ENCODE peak calls at places on chromosomes 6 and 20, in four cellular contexts. B is GM12878, U is K562, V is SK-N-SH. F is an unnamed sample.

GRCh38 chr6:160221423-160221822 is 37.2 kb downstream of the SLC22A2 start:
- DNase-seq in B (peak; percentile 12), U (no peak), V (no peak), F (peak; percentile 13)

GRCh38 chr6:143603474-143603873 is 74.3 kb upstream of the PHACTR2 start:
- DNase-seq in B (no peak), U (no peak), V (no peak), F (no peak)

GRCh38 chr6:91088976-91089375 is 502.1 kb upstream of the MAP3K7 start:
- DNase-seq in B (no peak), U (no peak), V (no peak), F (no peak)

GRCh38 chr6:27812078-27812804 is 100.0 kb downstream of the OR2B2 start:
- DNase-seq in B (no peak), U (no peak), V (no peak), F (peak; percentile 47)

GRCh38 chr20:62755817-62756724 is 40.2 kb upstream of the MRGBP start:
- DNase-seq in B (no peak), U (no peak), V (no peak), F (no peak)

GRCh38 chr20:47216819-47217410 is 139.6 kb downstream of the ZMYND8 start:
- DNase-seq in B (no peak), U (no peak), V (no peak), F (no peak)

GRCh38 chr6:96542702-96543101 is 20.2 kb upstream of the FHL5 start:
- DNase-seq in B (no peak), U (no peak), V (no peak), F (no peak)

GRCh38 chr20:59087829-59088433 is 45.3 kb upstream of the PRELID3B start:
- DNase-seq in B (no peak), U (peak; percentile 77), V (peak; percentile 55), F (peak; percentile 70)

GRCh38 chr6:48084201-48084600 is 26.8 kb downstream of the PTCHD4 start:
- DNase-seq in B (no peak), U (no peak), V (no peak), F (no peak)

GRCh38 chr20:11712611-11713160 is 205.0 kb upstream of the BTBD3 start:
- DNase-seq in B (no peak), U (no peak), V (no peak), F (no peak)

GRCh38 chr6:15249371-15250019 is 3.6 kb downstream of the JARID2 start:
- DNase-seq in B (no peak), U (no peak), V (no peak), F (no peak)

GRCh38 chr20:40230486-40230885 is 458.6 kb downstream of the MAFB start:
- DNase-seq in B (no peak), U (no peak), V (no peak), F (no peak)

GRCh38 chr20:17648306-17648646 is 33.8 kb downstream of the RRBP1 start:
- DNase-seq in B (no peak), U (no peak), V (no peak), F (no peak)

GRCh38 chr6:47034919-47035318 is 7.2 kb downstream of the ADGRF1 start:
- DNase-seq in B (no peak), U (no peak), V (peak; percentile 8), F (no peak)

GRCh38 chr6:155497273-155497672 is 41.6 kb upstream of the NOX3 start:
- DNase-seq in B (no peak), U (no peak), V (no peak), F (no peak)
- TF ChIP-seq NFIC in B (no peak), U (no peak), V (no peak), F (no peak)

GRCh38 chr6:131059486-131059885 is 3.6 kb downstream of the EPB41L2 start:
- DNase-seq in B (no peak), U (no peak), V (no peak), F (no peak)
- H3K9ac ChIP-seq in B (no peak overlapping the region), U (no peak overlapping the region), V (no peak overlapping the region), F (no peak overlapping the region)

DNA sequence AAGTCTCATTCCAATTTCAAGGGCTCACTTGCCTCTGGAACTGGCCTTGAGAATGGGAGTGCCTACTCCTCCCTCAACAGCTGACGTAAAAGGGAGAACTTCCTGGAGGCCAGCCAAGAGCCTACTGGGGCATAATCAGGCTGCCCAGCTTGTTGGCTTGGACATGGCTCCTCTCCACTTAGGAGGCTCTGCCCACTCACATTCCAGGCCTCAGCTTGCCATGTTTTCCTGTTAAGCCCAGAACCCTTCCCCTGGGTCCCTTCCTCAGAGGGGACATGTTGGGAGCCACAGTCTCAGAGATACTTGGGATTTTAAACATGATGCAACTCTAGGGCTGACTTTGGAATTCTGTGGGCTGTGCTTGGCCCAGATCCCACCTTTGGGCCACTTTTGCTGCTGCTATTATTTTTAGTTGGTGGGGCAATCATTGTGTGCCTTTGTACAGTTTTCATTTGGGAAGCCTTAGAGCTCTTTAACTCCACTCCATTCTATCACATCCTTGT is 31.5 kb upstream of the ADTRP start:
- DNase-seq in B (no peak), U (peak; percentile 31), V (no peak), F (no peak)
- TF ChIP-seq NFIC in B (no peak), U (peak; percentile 92), V (peak; percentile 63), F (no peak)

GRCh38 chr20:49747707-49748524 is 34.2 kb upstream of the B4GALT5 start:
- DNase-seq in B (no peak), U (peak; percentile 68), V (peak; percentile 30), F (peak; percentile 57)
- H3K9ac ChIP-seq in B (no peak overlapping the region), U (peak overlapping the region; percentile 87), V (peak overlapping the region; percentile 39), F (peak overlapping the region; percentile 45)

DNA sequence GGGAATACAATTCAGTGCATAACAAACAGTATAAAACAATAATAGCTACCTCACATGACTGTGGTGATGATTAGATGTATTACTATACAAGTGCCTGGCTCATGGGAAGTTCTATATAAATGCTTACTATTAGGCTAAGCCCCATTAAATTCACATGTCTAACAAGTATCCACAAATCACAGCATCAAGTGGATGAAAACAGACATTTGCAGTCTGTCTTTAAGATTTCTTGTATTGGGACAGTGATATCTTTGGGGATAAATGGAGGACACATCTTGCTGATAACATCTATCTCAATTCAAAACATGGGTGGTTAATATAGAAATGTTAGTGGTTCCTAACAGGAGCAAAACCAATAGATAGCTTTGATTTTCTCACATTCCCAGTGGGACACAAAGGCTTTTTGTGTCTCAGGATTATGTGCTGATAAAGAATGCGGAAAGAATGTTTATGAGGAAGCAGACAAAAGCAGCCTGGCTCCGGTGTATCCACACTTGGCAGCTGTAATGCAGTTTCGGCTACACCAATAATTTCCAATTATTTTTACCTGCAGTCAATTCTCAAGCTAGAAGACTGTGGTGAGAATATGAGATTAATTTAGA is 29.3 kb downstream of the PTPRK start:
- DNase-seq in B (no peak), U (no peak), V (no peak), F (peak; percentile 66)
- TF ChIP-seq NFIC in B (no peak), U (no peak), V (no peak), F (no peak)

DNA sequence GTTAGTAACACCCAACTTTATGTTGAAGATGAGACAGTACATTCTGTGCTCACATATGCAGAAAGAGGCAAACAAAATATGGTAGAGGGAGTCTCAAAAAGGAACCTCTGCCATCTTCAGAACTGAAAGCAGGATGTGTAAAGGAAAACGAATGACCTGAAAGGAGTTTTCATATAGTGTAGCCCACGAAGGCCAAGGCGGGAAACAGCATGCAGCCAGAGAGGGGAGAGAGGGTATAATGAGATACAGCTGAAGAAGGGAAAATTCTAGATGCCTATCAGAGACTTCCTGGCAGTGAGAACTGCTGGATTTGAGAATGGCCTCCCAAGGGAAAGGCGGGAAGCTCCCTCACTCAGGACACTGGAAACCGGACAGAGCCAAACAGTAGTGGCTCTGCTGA is 84.0 kb upstream of the HEY2 start:
- DNase-seq in B (no peak), U (no peak), V (no peak), F (no peak)
- H3K9ac ChIP-seq in B (no peak overlapping the region), U (no peak overlapping the region), V (no peak overlapping the region), F (no peak overlapping the region)